ENCODE peak calls at places on chromosome 15, in six cellular contexts. K, N, S, A, D and C are unnamed samples.

GRCh38 chr15:69081310-69082004 is 67.0 kb downstream of the NOX5 start:
- DNase-seq in K (no peak), N (peak), S (no peak), A (peak), D (no peak), C (no peak)

GRCh38 chr15:50109086-50109987 is 9.7 kb downstream of the ATP8B4 start:
- DNase-seq in K (no peak), N (no peak), S (no peak), A (no peak), D (no peak), C (no peak)

GRCh38 chr15:31262143-31262530 is 64.5 kb upstream of the KLF13 start:
- DNase-seq in K (peak), N (no peak), S (no peak), A (no peak), D (no peak), C (no peak)

GRCh38 chr15:66498501-66499386 is 1.2 kb upstream of the SNAPC5 start:
- DNase-seq in K (no peak), N (no peak), S (peak), A (peak), D (no peak), C (no peak)

GRCh38 chr15:68192804-68193521 is 12.2 kb downstream of the CALML4 start:
- DNase-seq in K (no peak), N (no peak), S (no peak), A (no peak), D (no peak), C (no peak)

GRCh38 chr15:52020253-52021085 is 1.4 kb downstream of the MAPK6 start:
- DNase-seq in K (no peak), N (no peak), S (peak), A (no peak), D (no peak), C (no peak)

GRCh38 chr15:95596487-95596886 is 734.0 kb upstream of the NR2F2 start:
- DNase-seq in K (no peak), N (no peak), S (no peak), A (no peak), D (no peak), C (no peak)

GRCh38 chr15:43527016-43527801 is 9.8 kb downstream of the MAP1A start:
- DNase-seq in K (no peak), N (no peak), S (no peak), A (no peak), D (no peak), C (no peak)

GRCh38 chr15:25708391-25708790 is 154.7 kb downstream of the ATP10A start:
- DNase-seq in K (peak), N (no peak), S (no peak), A (no peak), D (no peak), C (no peak)

GRCh38 chr15:85756411-85757072 is 38.2 kb downstream of the KLHL25 start:
- DNase-seq in K (peak), N (no peak), S (no peak), A (no peak), D (no peak), C (peak)

GRCh38 chr15:36951747-36952247 is 148.6 kb downstream of the MEIS2 start:
- DNase-seq in K (no peak), N (peak), S (peak), A (peak), D (no peak), C (no peak)

GRCh38 chr15:66706840-66707239 is 4.8 kb downstream of the SMAD6 start:
- DNase-seq in K (no peak), N (no peak), S (no peak), A (no peak), D (no peak), C (no peak)

GRCh38 chr15:51765751-51766150 is 14.4 kb downstream of the TMOD2 start:
- DNase-seq in K (no peak), N (no peak), S (no peak), A (no peak), D (no peak), C (no peak)

GRCh38 chr15:38758001-38758400 is 193.4 kb upstream of the RASGRP1 start:
- DNase-seq in K (no peak), N (peak), S (peak), A (peak), D (no peak), C (no peak)

GRCh38 chr15:44584162-44584749 is 47.3 kb downstream of the EIF3J start:
- DNase-seq in K (peak), N (no peak), S (peak), A (peak), D (peak), C (no peak)
- TF ChIP-seq CTCF in K (peak), N (peak), S (peak), A (peak), D (peak), C (no peak)

GRCh38 chr15:79209690-79210089 is 72.8 kb upstream of the ANKRD34C start:
- DNase-seq in K (no peak), N (no peak), S (no peak), A (no peak), D (no peak), C (no peak)
- TF ChIP-seq CTCF in K (no peak), N (no peak), S (peak), A (peak), D (no peak), C (no peak)

DNA sequence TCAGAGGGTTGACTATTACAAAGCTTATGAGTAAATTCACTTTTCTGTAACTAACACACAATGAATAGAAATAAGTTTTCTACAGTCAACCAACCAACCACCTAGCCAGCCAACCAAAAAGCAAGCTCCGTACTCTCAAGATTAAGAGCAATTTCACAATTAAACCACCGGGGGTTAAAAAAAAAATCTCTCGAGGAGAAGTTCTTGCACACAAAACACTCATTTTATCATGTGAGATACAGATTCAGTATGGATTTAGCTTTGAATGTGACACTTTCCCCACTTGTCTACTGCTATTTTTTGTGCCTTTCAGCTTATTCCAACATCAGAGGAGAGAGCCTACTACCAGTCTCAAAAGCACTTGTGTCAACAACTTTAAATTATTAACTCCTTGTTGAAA is 135.3 kb downstream of the SV2B start:
- DNase-seq in K (no peak), N (no peak), S (no peak), A (no peak), D (no peak), C (no peak)
- TF ChIP-seq CTCF in K (no peak), N (no peak), S (no peak), A (no peak), D (no peak), C (no peak)

GRCh38 chr15:58749532-58750337 is at the start of gene ADAM10:
- DNase-seq in K (peak), N (peak), S (peak), A (peak), D (peak), C (peak)
- TF ChIP-seq CTCF in K (no peak), N (no peak), S (no peak), A (no peak), D (no peak), C (no peak)

GRCh38 chr15:29698030-29698701 is 124.1 kb downstream of the TJP1 start:
- DNase-seq in K (peak), N (peak), S (peak), A (peak), D (no peak), C (no peak)

GRCh38 chr15:29692527-29692926 is 129.7 kb downstream of the TJP1 start:
- DNase-seq in K (no peak), N (no peak), S (no peak), A (no peak), D (no peak), C (no peak)

GRCh38 chr15:29696950-29697738 is 125.1 kb downstream of the TJP1 start:
- DNase-seq in K (no peak), N (no peak), S (no peak), A (no peak), D (no peak), C (no peak)

GRCh38 chr15:29693225-29693624 is 129.0 kb downstream of the TJP1 start:
- DNase-seq in K (no peak), N (no peak), S (peak), A (no peak), D (no peak), C (no peak)

DNA sequence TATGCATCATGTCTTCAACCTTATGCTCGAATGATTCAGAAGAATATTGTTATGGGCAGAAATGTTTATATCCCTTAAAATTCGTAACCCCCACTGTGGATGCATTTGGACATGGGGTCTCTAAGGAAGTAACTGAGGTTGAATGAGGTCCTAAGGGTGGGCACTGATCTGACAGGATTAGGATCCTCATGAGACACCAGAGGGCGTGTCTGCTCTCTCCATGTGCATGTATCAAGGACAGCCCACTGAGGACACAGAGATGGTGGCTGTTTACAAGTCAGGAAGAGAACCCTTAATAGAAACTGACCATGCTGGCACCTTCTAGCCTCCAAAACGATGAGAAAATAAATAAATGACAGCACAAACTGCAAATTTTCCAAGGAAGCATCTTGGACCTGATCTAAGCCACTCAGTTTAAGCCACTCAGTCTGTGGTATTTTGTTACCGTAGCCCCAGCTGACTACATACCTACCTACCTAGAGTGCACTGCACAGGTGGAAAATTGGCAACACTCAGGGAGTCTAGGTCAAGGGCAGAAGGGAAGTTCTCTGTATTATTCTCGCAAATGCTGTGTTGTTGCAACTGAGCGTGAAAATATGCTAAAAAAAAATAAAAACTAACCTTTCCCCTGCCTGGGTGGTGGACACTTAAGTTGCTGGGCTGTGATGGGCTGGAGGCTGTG is 126.6 kb downstream of the TJP1 start:
- DNase-seq in K (no peak), N (no peak), S (peak), A (no peak), D (no peak), C (no peak)
- TF ChIP-seq CTCF in K (no peak), N (no peak), S (peak), A (no peak), D (no peak), C (no peak)